ENCODE peak calls at places on chromosomes 1 and 21, in ten cellular contexts. K is GM12865; I is activated CD4-positive, alpha-beta T cell treated with anti-CD3 and anti-CD28 coated beads, Interleukin-2, amount 10 ng/mL, durations not matched to agents 7 days and 5 days; F is endothelial cell; D is ACHN; N is bronchial epithelial cell; L is T-helper 2 cell; Q is nephron progenitor cell; W is AG09309; B is GM12892. O is an unnamed sample.

GRCh38 chr1:207748737-207749528 is 2.9 kb upstream of the CD46 start:
- DNase-seq in K (no peak), I (no peak), F (no peak), D (no peak), N (peak; percentile 61), L (no peak), Q (no peak), W (no peak), B (no peak), O (no peak)

GRCh38 chr21:15943009-15943666 is 213.4 kb downstream of the USP25 start:
- DNase-seq in K (no peak), I (no peak), F (no peak), D (peak; percentile 15), N (peak; percentile 81), L (no peak), Q (no peak), W (no peak), B (no peak), O (no peak)

GRCh38 chr1:56948403-56949023 is 17.3 kb downstream of the C8B start:
- DNase-seq in K (no peak), I (no peak), F (no peak), D (no peak), N (no peak), L (no peak), Q (no peak), W (peak; percentile 41), B (no peak), O (no peak)

GRCh38 chr21:40846566-40847411 is at the start of gene DSCAM:
- DNase-seq in K (no peak), I (no peak), F (peak; percentile 24), D (no peak), N (peak; percentile 20), L (no peak), Q (peak; percentile 60), W (no peak), B (no peak), O (no peak)

GRCh38 chr1:147676306-147677085 is 6.2 kb upstream of the ACP6 start:
- DNase-seq in K (no peak), I (no peak), F (no peak), D (peak; percentile 18), N (peak; percentile 87), L (no peak), Q (no peak), W (no peak), B (no peak), O (no peak)

GRCh38 chr1:18703041-18703621 is 72.5 kb downstream of the PAX7 start:
- DNase-seq in K (no peak), I (no peak), F (no peak), D (no peak), N (peak; percentile 34), L (no peak), Q (peak; percentile 59), W (no peak), B (no peak), O (no peak)

GRCh38 chr1:84278905-84279304 is 22.6 kb upstream of the SAMD13 start:
- DNase-seq in K (no peak), I (no peak), F (no peak), D (no peak), N (no peak), L (no peak), Q (no peak), W (no peak), B (no peak), O (no peak)

GRCh38 chr1:78607334-78607927 is 12.8 kb upstream of the IFI44L start:
- DNase-seq in K (peak; percentile 38), I (no peak), F (no peak), D (peak; percentile 34), N (peak; percentile 38), L (no peak), Q (no peak), W (no peak), B (no peak), O (peak; percentile 24)

GRCh38 chr1:92909321-92909720 is 51.9 kb downstream of the DIPK1A start:
- DNase-seq in K (no peak), I (no peak), F (no peak), D (peak; percentile 75), N (peak; percentile 99), L (no peak), Q (no peak), W (peak; percentile 67), B (no peak), O (peak; percentile 27)

GRCh38 chr1:110113551-110113950 is 1.3 kb downstream of the UBL4B start:
- DNase-seq in K (no peak), I (no peak), F (no peak), D (no peak), N (no peak), L (no peak), Q (no peak), W (no peak), B (no peak), O (no peak)

GRCh38 chr1:190479028-190479427 is 1.4 kb upstream of the BRINP3 start:
- DNase-seq in K (no peak), I (no peak), F (no peak), D (no peak), N (no peak), L (no peak), Q (no peak), W (no peak), B (no peak), O (no peak)

GRCh38 chr1:181152892-181153633 is 64.6 kb downstream of the IER5 start:
- DNase-seq in K (peak; percentile 89), I (no peak), F (peak; percentile 58), D (no peak), N (peak; percentile 23), L (no peak), Q (peak; percentile 24), W (no peak), B (no peak), O (no peak)

O was measured in fibroblast of the conjunctiva.